ENCODE peak calls at places on chromosome 20, in five cellular contexts. J is AG20443, R is C1 segment of cervical spinal cord, O is GM04503, P is uterus. Q is an unnamed sample.

GRCh38 chr20:36761125-36761524 is 12.4 kb downstream of the DSN1 start:
- DNase-seq in J (no peak), O (no peak), P (no peak), R (no peak), Q (no peak)

GRCh38 chr20:63440366-63440955 is 32.0 kb downstream of the KCNQ2 start:
- DNase-seq in P (no peak), J (no peak), O (no peak), R (no peak), Q (no peak)

GRCh38 chr20:53390780-53391179 is 202.9 kb downstream of the ZNF217 start:
- DNase-seq in O (peak), J (no peak), P (no peak), R (no peak), Q (no peak)

GRCh38 chr20:54293526-54293925 is 85.6 kb downstream of the PFDN4 start:
- DNase-seq in R (no peak), O (no peak), J (no peak), P (peak), Q (peak)

GRCh38 chr20:20137851-20138250 is 85.5 kb downstream of the CFAP61 start:
- DNase-seq in J (no peak), O (no peak), P (no peak), R (no peak), Q (no peak)

GRCh38 chr20:62052842-62053464 is 12.7 kb downstream of the TAF4 start:
- DNase-seq in J (no peak), P (no peak), O (no peak), R (no peak), Q (no peak)

GRCh38 chr20:15703171-15703911 is 869.9 kb downstream of the KIF16B start:
- DNase-seq in J (peak), R (no peak), P (no peak), O (peak), Q (no peak)

GRCh38 chr20:41316602-41317535 is 662 bp downstream of the ZHX3 start:
- DNase-seq in P (peak), J (peak), R (peak), O (no peak), Q (peak)

GRCh38 chr20:22582960-22583772 is 1.2 kb downstream of the FOXA2 start:
- DNase-seq in R (no peak), J (no peak), P (no peak), O (no peak), Q (no peak)

GRCh38 chr20:63686492-63687321 is 9.7 kb upstream of the TNFRSF6B start:
- DNase-seq in R (no peak), O (peak), J (peak), P (peak), Q (peak)

GRCh38 chr20:41468994-41469600 is 102.5 kb upstream of the EMILIN3 start:
- DNase-seq in P (no peak), J (no peak), O (no peak), R (no peak), Q (no peak)

GRCh38 chr20:3908667-3909066 is 19.5 kb downstream of the PANK2 start:
- DNase-seq in P (no peak), J (no peak), O (no peak), R (no peak), Q (no peak)

GRCh38 chr20:47368301-47368700 is 11.8 kb upstream of the ZMYND8 start:
- DNase-seq in P (no peak), J (no peak), R (no peak), O (no peak), Q (no peak)

GRCh38 chr20:10758446-10758845 is 84.6 kb upstream of the JAG1 start:
- DNase-seq in R (no peak), J (no peak), P (no peak), O (no peak), Q (no peak)

GRCh38 chr20:48731581-48731980 is 96.2 kb downstream of the PREX1 start:
- DNase-seq in P (no peak), O (no peak), J (no peak), R (no peak), Q (no peak)

GRCh38 chr20:59177266-59178250 is 13.9 kb downstream of the ZNF831 start:
- DNase-seq in J (no peak), P (no peak), O (no peak), R (no peak), Q (no peak)

GRCh38 chr20:56566621-56567020 is 33.6 kb downstream of the FAM209B start:
- DNase-seq in J (no peak), R (no peak), O (no peak), P (no peak), Q (peak)

GRCh38 chr20:43123180-43123579 is 66.5 kb downstream of the PTPRT start:
- DNase-seq in P (no peak), O (no peak), J (no peak), R (no peak), Q (no peak)

GRCh38 chr20:4726710-4727391 is 5.1 kb downstream of the PRND start:
- DNase-seq in P (no peak), R (no peak), J (peak), O (peak), Q (peak)

GRCh38 chr20:32474967-32475819 is 109.9 kb downstream of the NOL4L start:
- DNase-seq in O (peak), R (no peak), P (peak), J (peak), Q (peak)

GRCh38 chr20:36017034-36017951 is 48.9 kb downstream of the CNBD2 start:
- DNase-seq in O (peak), P (peak), R (no peak), J (peak), Q (no peak)

Q was measured in cardiac muscle cell.